ENCODE peak calls at places on chromosomes 13 and 19, in five cellular contexts. F is hepatic stellate cell; E is psoas muscle; K is stimulated activated CD4-positive, alpha-beta T cell treated with anti-CD3 and anti-CD28 coated beads, Interleukin-15, amount 100 ng/mL, for 1 hour; O is stimulated activated CD8-positive, alpha-beta memory T cell treated with anti-CD3 and anti-CD28 coated beads, Interleukin-2, amount 100 ng/mL, for 1 hour. I is an unnamed sample.

GRCh38 chr13:26476111-26476743 is 81.3 kb upstream of the WASF3 start:
- DNase-seq in F (peak), E (peak), K (no peak), O (no peak), I (no peak)

GRCh38 chr13:20411638-20412342 is 113.9 kb downstream of the CRYL1 start:
- DNase-seq in F (no peak), E (no peak), K (no peak), O (no peak), I (no peak)

GRCh38 chr13:51644649-51645048 is 60.4 kb downstream of the WDFY2 start:
- DNase-seq in F (no peak), E (no peak), K (no peak), O (no peak), I (peak)

GRCh38 chr13:106873810-106874209 is 305.9 kb upstream of the ARGLU1 start:
- DNase-seq in F (no peak), E (no peak), K (no peak), O (no peak), I (no peak)

GRCh38 chr19:4386038-4386782 is 14.1 kb downstream of the SH3GL1 start:
- DNase-seq in F (no peak), E (peak), K (no peak), O (no peak), I (peak)

GRCh38 chr19:11204943-11205349 is 7.6 kb upstream of the KANK2 start:
- DNase-seq in F (no peak), E (peak), K (no peak), O (no peak), I (peak)

GRCh38 chr13:36343766-36344165 is 2.4 kb downstream of the SPART start:
- DNase-seq in F (no peak), E (no peak), K (no peak), O (no peak), I (no peak)

GRCh38 chr19:7083076-7083956 is 13.8 kb downstream of the ZNF557 start:
- DNase-seq in F (no peak), E (no peak), K (no peak), O (no peak), I (no peak)

GRCh38 chr13:36872621-36873020 is 47.4 kb downstream of the SMAD9 start:
- DNase-seq in F (no peak), E (no peak), K (no peak), O (no peak), I (no peak)

GRCh38 chr19:34254552-34255432 is at the start of gene GARRE1:
- DNase-seq in F (peak), E (peak), K (peak), O (no peak), I (peak)

GRCh38 chr13:80334582-80335260 is 6.2 kb downstream of the SPRY2 start:
- DNase-seq in F (no peak), E (no peak), K (no peak), O (no peak), I (peak)

GRCh38 chr13:28347456-28348371 is 147.2 kb downstream of the FLT1 start:
- DNase-seq in F (no peak), E (no peak), K (no peak), O (no peak), I (no peak)

GRCh38 chr19:51123381-51124186 is 1.1 kb upstream of the SIGLEC9 start:
- DNase-seq in F (no peak), E (no peak), K (no peak), O (no peak), I (no peak)

GRCh38 chr13:111043575-111043982 is 71.5 kb upstream of the ARHGEF7 start:
- DNase-seq in F (peak), E (peak), K (no peak), O (no peak), I (peak)

GRCh38 chr19:19113040-19113541 is 25.2 kb downstream of the TMEM161A start:
- DNase-seq in F (peak), E (no peak), K (no peak), O (no peak), I (peak)

GRCh38 chr13:112350300-112350699 is 25.9 kb upstream of the SPACA7 start:
- DNase-seq in F (no peak), E (no peak), K (no peak), O (no peak), I (no peak)

GRCh38 chr19:30686911-30687566 is 314.9 kb downstream of the ZNF536 start:
- DNase-seq in F (no peak), E (no peak), K (no peak), O (no peak), I (no peak)

GRCh38 chr13:37194428-37194861 is 89.0 kb upstream of the CSNK1A1L start:
- DNase-seq in F (no peak), E (no peak), K (no peak), O (no peak), I (no peak)

GRCh38 chr19:46489445-46490272 is 6.0 kb downstream of the PNMA8B start:
- DNase-seq in F (peak), E (peak), K (no peak), O (no peak), I (peak)

GRCh38 chr19:35249146-35249847 is 495 bp downstream of the LSR start:
- DNase-seq in F (no peak), E (no peak), K (no peak), O (no peak), I (peak)

GRCh38 chr13:54574791-54575190 is 1546.2 kb downstream of the OLFM4 start:
- DNase-seq in F (no peak), E (no peak), K (no peak), O (no peak), I (no peak)

GRCh38 chr19:15177269-15178116 is 23.3 kb downstream of the NOTCH3 start:
- DNase-seq in F (peak), E (peak), K (peak), O (peak), I (peak)

GRCh38 chr19:1481893-1482360 is 2.9 kb upstream of the C19orf25 start:
- DNase-seq in F (no peak), E (no peak), K (no peak), O (no peak), I (no peak)

GRCh38 chr13:44921931-44922758 is 67.1 kb downstream of the NUFIP1 start:
- DNase-seq in F (peak), E (peak), K (no peak), O (no peak), I (peak)

GRCh38 chr13:102779426-102780159 is 6.0 kb upstream of the TEX30 start:
- DNase-seq in F (no peak), E (no peak), K (no peak), O (no peak), I (no peak)

GRCh38 chr19:5059767-5060166 is 90.9 kb downstream of the KDM4B start:
- DNase-seq in F (no peak), E (no peak), K (no peak), O (no peak), I (no peak)

GRCh38 chr19:54077334-54077733 is 3.8 kb downstream of the TARM1 start:
- DNase-seq in F (no peak), E (no peak), K (no peak), O (no peak), I (no peak)

GRCh38 chr19:49710372-49710951 is 19.5 kb downstream of the CPT1C start:
- DNase-seq in F (no peak), E (no peak), K (no peak), O (no peak), I (peak)

GRCh38 chr13:59671853-59672252 is 491.9 kb downstream of the DIAPH3 start:
- DNase-seq in F (no peak), E (no peak), K (no peak), O (no peak), I (no peak)

GRCh38 chr13:28059214-28059613 is 41.2 kb downstream of the FLT3 start:
- DNase-seq in F (no peak), E (no peak), K (peak), O (no peak), I (peak)

GRCh38 chr19:37346091-37346490 is 24.8 kb upstream of the ZNF527 start:
- DNase-seq in F (no peak), E (no peak), K (no peak), O (no peak), I (no peak)

GRCh38 chr13:50720856-50721663 is 122.4 kb downstream of the DLEU7 start:
- DNase-seq in F (no peak), E (no peak), K (no peak), O (no peak), I (no peak)